ENCODE peak calls at places on chromosomes 16 and 17, in eight cellular contexts. S is right atrium auricular region, J is BJ, E is progenitor cell of endocrine pancreas, L is astrocyte of the cerebellum, K is upper lobe of left lung, Z is kidney epithelial cell, U is WTC11. R is an unnamed sample.

GRCh38 chr17:47694018-47694817 is at the start of gene TBKBP1:
- DNase-seq in L (no peak), J (no peak), Z (no peak), K (peak; percentile 43), E (peak; percentile 80), U (peak; percentile 85), S (no peak), R (no peak)

GRCh38 chr17:74822329-74823175 is 37.1 kb downstream of the GRIN2C start:
- DNase-seq in E (no peak), U (no peak), L (no peak), K (no peak), J (no peak), S (no peak), Z (no peak), R (no peak)

GRCh38 chr17:76077582-76078110 is 1.3 kb upstream of the ZACN start:
- DNase-seq in Z (no peak), J (no peak), E (no peak), L (no peak), K (no peak), S (no peak), U (no peak), R (no peak)

GRCh38 chr17:17220529-17220928 is 14.4 kb upstream of the PLD6 start:
- DNase-seq in L (no peak), U (no peak), J (no peak), E (no peak), Z (no peak), S (no peak), K (no peak), R (no peak)

GRCh38 chr17:43769426-43769825 is 9.4 kb downstream of the DUSP3 start:
- DNase-seq in U (no peak), S (no peak), L (no peak), E (no peak), Z (no peak), J (no peak), K (no peak), R (no peak)

GRCh38 chr17:50346313-50347086 is 574 bp downstream of the XYLT2 start:
- DNase-seq in E (peak; percentile 50), K (peak; percentile 48), S (no peak), J (no peak), L (no peak), Z (no peak), U (peak; percentile 65), R (no peak)

GRCh38 chr17:15490634-15491261 is 23.3 kb upstream of the CDRT4 start:
- DNase-seq in U (peak; percentile 56), E (no peak), L (peak; percentile 9), K (peak; percentile 64), J (peak; percentile 40), S (peak; percentile 93), Z (no peak), R (no peak)

GRCh38 chr17:77959926-77960521 is 1.5 kb downstream of the TNRC6C start:
- DNase-seq in E (no peak), J (no peak), U (no peak), K (no peak), Z (no peak), S (no peak), L (peak; percentile 33), R (no peak)

GRCh38 chr16:57962046-57962445 is 8.9 kb downstream of the CNGB1 start:
- DNase-seq in Z (no peak), L (no peak), S (no peak), E (no peak), J (no peak), K (no peak), U (no peak), R (no peak)

GRCh38 chr17:16516594-16517018 is 24.6 kb upstream of the LRRC75A start:
- DNase-seq in U (no peak), S (peak; percentile 64), J (peak; percentile 23), L (peak; percentile 43), E (no peak), K (no peak), Z (no peak), R (no peak)

GRCh38 chr16:9256196-9256595 is 164.8 kb downstream of the HAPSTR1 start:
- DNase-seq in Z (no peak), J (no peak), E (peak; percentile 25), U (peak; percentile 90), S (no peak), L (no peak), K (peak; percentile 25), R (no peak)
- TF ChIP-seq CTCF in Z (peak; percentile 49), J (peak; percentile 49), E (peak; percentile 65), U (peak; percentile 88), S (peak; percentile 49), L (peak; percentile 40), K (peak; percentile 28), R (peak; percentile 57)

DNA sequence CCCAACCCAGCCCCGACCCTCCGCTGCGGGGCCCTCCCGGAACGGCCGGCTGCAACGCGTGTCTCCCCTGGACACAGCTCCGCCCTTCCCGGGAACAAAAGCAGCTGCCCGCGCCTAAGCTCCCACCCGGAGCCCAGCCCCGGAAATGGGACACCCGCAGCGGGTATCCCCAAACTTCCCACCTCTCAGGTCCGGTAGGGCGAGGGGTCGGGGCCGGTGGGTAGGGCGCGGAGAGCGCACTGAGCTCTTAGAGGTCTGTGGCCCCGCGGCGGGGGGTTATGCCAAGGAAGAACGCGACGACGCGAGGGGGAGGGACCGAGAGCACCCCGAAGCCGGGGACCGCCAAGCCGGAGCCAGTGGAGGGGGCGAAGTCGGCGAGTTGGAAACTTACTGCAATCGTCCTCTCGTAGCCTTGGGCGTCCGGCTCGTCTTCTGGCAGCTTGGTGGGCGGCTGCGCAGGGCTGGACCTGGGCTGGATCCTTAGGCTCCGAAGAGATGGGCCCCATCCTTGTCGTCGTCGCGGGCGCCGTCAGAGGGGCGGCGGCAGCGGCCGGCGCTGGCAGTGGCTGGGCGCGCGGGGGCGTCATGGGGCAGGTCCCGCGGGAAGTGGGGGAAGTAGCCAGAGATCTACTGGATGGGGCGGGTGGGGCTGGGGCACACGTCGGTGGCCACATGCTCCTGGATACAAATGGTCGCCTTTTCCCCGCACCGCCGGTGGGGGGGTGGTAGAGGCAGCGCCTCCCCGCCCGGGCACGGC is 6.9 kb downstream of the USP6 start:
- DNase-seq in E (peak; percentile 20), J (no peak), S (no peak), K (no peak), U (peak; percentile 56), L (no peak), Z (no peak), R (no peak)
- TF ChIP-seq CTCF in E (peak; percentile 16), J (no peak), S (no peak), K (no peak), U (no peak), L (no peak), Z (no peak), R (no peak)

GRCh38 chr16:84739349-84740124 is 39.7 kb downstream of the USP10 start:
- DNase-seq in S (no peak), E (no peak), K (no peak), L (peak; percentile 56), U (no peak), J (peak; percentile 78), Z (no peak), R (peak; percentile 81)
- TF ChIP-seq CTCF in S (no peak), E (no peak), K (no peak), L (no peak), U (no peak), J (no peak), Z (no peak), R (no peak)

GRCh38 chr17:21285164-21286065 is 904 bp downstream of the MAP2K3 start:
- DNase-seq in K (peak; percentile 56), E (no peak), S (no peak), L (no peak), J (no peak), U (no peak), Z (no peak), R (no peak)
- TF ChIP-seq CTCF in K (no peak), E (no peak), S (peak; percentile 29), L (no peak), J (no peak), U (no peak), Z (no peak), R (no peak)

GRCh38 chr17:19567216-19568015 is 33.8 kb downstream of the SLC47A1 start:
- DNase-seq in E (no peak), U (peak; percentile 21), K (no peak), J (no peak), S (no peak), L (no peak), Z (no peak), R (no peak)
- TF ChIP-seq CTCF in E (no peak), U (no peak), K (no peak), J (no peak), S (no peak), L (no peak), Z (no peak), R (no peak)

DNA sequence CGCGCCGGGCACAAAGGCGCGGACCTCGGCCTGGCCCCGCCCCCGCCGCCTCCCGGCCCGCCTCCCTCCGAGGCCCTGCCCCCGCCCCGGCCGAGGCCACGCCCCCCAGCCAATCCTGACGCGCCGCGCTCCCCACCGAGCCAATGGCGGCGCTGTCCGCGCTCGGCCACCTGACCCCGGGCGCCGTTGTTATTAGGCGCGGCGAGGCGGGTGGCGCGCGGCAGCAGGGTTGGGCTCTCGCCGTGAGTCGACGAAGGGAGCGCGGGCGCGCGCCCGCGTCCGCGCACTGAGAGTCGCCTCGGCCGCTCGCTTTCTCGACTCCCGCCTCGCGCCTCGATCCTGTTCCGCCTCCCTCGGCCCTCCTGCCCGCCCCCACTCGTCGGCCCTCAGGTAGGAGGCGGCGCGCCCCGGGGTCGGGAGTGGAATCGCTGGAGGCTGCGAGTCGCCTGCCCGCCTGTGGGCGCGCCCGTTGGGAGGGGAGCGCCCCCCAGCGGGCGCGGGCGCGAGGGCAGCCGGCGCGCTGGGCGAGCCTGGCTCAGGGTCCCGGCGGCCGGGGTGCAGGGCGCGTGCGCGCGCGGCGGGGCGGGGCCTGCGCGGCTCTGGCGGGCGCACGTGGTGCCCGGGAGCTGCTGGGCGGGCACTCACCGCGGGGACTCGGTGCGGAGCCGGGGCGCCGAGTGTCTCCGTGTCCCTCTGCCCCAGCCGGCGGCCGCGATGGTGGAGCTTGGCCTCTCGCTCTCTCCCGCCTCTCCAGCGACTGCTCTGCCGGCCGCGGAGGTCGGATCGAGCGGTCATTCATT is 405 bp upstream of the CBLN1 start:
- DNase-seq in Z (no peak), J (no peak), L (no peak), K (peak; percentile 83), U (peak; percentile 92), E (peak; percentile 95), S (no peak), R (no peak)
- TF ChIP-seq CTCF in Z (no peak), J (no peak), L (no peak), K (peak; percentile 28), U (peak; percentile 66), E (peak; percentile 72), S (peak; percentile 51), R (no peak)

GRCh38 chr17:497587-498034 is 145.0 kb upstream of the RPH3AL start:
- DNase-seq in S (no peak), U (no peak), Z (no peak), K (no peak), L (no peak), E (no peak), J (no peak), R (no peak)
- TF ChIP-seq CTCF in S (no peak), U (no peak), Z (no peak), K (no peak), L (no peak), E (no peak), J (no peak), R (no peak)